ENCODE peak calls at places on chromosomes 3 and 15, in four cellular contexts. D is thoracic aorta; M is activated naive CD8-positive, alpha-beta T cell treated with anti-CD3 and anti-CD28 coated beads, Interleukin-2, amount 10 ng/mL, durations not matched to agents 7 days and 5 days; F is KG1. Y is an unnamed sample.

GRCh38 chr3:94083261-94083660 is 20.4 kb downstream of the NSUN3 start:
- DNase-seq in D (no peak), M (no peak), F (no peak), Y (no peak)

GRCh38 chr3:186095584-186096061 is 13.3 kb downstream of the ETV5 start:
- DNase-seq in D (no peak), M (no peak), F (no peak), Y (no peak)

GRCh38 chr3:19888428-19889152 is 45.4 kb downstream of the EFHB start:
- DNase-seq in D (no peak), M (no peak), F (no peak), Y (peak)

GRCh38 chr3:139020868-139021234 is at the start of gene PRR23B:
- DNase-seq in D (no peak), M (no peak), F (no peak), Y (no peak)

GRCh38 chr3:156978471-156978961 is 152.4 kb downstream of the LEKR1 start:
- DNase-seq in D (no peak), M (no peak), F (no peak), Y (no peak)

GRCh38 chr3:169133178-169134161 is 530.0 kb downstream of the MECOM start:
- DNase-seq in D (no peak), M (no peak), F (no peak), Y (no peak)

GRCh38 chr15:71485094-71485693 is 325.2 kb upstream of the NR2E3 start:
- DNase-seq in D (no peak), M (no peak), F (no peak), Y (no peak)

GRCh38 chr3:43054754-43055153 is 51.1 kb downstream of the POMGNT2 start:
- DNase-seq in D (no peak), M (no peak), F (no peak), Y (no peak)

GRCh38 chr15:101269479-101270223 is 7.6 kb downstream of the SELENOS start:
- DNase-seq in D (no peak), M (no peak), F (no peak), Y (no peak)

GRCh38 chr3:66483006-66483928 is 17.6 kb downstream of the LRIG1 start:
- DNase-seq in D (peak), M (no peak), F (no peak), Y (peak)

GRCh38 chr15:96124436-96124835 is 206.1 kb upstream of the NR2F2 start:
- DNase-seq in D (no peak), M (no peak), F (no peak), Y (no peak)

GRCh38 chr3:185820973-185821758 is 3.7 kb downstream of the IGF2BP2 start:
- DNase-seq in D (no peak), M (no peak), F (peak), Y (no peak)

GRCh38 chr15:83289160-83289559 is 4.7 kb upstream of the BNC1 start:
- DNase-seq in D (no peak), M (no peak), F (no peak), Y (no peak)

GRCh38 chr3:11056531-11057050 is 64.0 kb downstream of the SLC6A1 start:
- DNase-seq in D (no peak), M (no peak), F (no peak), Y (no peak)

GRCh38 chr15:25690673-25691543 is 172.2 kb downstream of the ATP10A start:
- DNase-seq in D (no peak), M (no peak), F (no peak), Y (no peak)

GRCh38 chr15:68268405-68268804 is 9.1 kb upstream of the FEM1B start:
- DNase-seq in D (no peak), M (no peak), F (no peak), Y (no peak)

GRCh38 chr3:27800261-27800660 is 78.1 kb upstream of the EOMES start:
- DNase-seq in D (no peak), M (no peak), F (no peak), Y (no peak)

GRCh38 chr15:40040770-40041169 is 1.8 kb upstream of the SRP14 start:
- DNase-seq in D (no peak), M (no peak), F (no peak), Y (no peak)

GRCh38 chr3:64300790-64301423 is 75.6 kb upstream of the PRICKLE2 start:
- DNase-seq in D (no peak), M (no peak), F (no peak), Y (no peak)

GRCh38 chr15:39799552-39800011 is 16.9 kb upstream of the FSIP1 start:
- DNase-seq in D (no peak), M (no peak), F (no peak), Y (no peak)

GRCh38 chr3:162338514-162338913 is 841.9 kb downstream of the OTOL1 start:
- DNase-seq in D (no peak), M (no peak), F (no peak), Y (no peak)

GRCh38 chr3:37787027-37787868 is 74.4 kb upstream of the CTDSPL start:
- DNase-seq in D (no peak), M (no peak), F (no peak), Y (no peak)

GRCh38 chr15:34883042-34883441 is 86.5 kb downstream of the AQR start:
- DNase-seq in D (no peak), M (no peak), F (no peak), Y (no peak)

GRCh38 chr3:189826566-189826965 is 195.4 kb downstream of the TP63 start:
- DNase-seq in D (no peak), M (no peak), F (no peak), Y (no peak)

GRCh38 chr3:142507241-142507640 is 59.4 kb upstream of the XRN1 start:
- DNase-seq in D (no peak), M (no peak), F (no peak), Y (no peak)

GRCh38 chr3:12993022-12993622 is 80.1 kb downstream of the IQSEC1 start:
- DNase-seq in D (no peak), M (no peak), F (no peak), Y (no peak)

GRCh38 chr3:133820129-133820528 is 14.5 kb downstream of the SRPRB start:
- DNase-seq in D (no peak), M (no peak), F (no peak), Y (no peak)

GRCh38 chr3:185335799-185336198 is 27.1 kb upstream of the MAP3K13 start:
- DNase-seq in D (no peak), M (no peak), F (no peak), Y (no peak)

GRCh38 chr3:66150977-66151376 is 69.8 kb upstream of the SLC25A26 start:
- DNase-seq in D (no peak), M (no peak), F (no peak), Y (no peak)

GRCh38 chr3:53642211-53642610 is 147.8 kb downstream of the CACNA1D start:
- DNase-seq in D (no peak), M (no peak), F (no peak), Y (no peak)

GRCh38 chr3:100650651-100651611 is 41.5 kb downstream of the ADGRG7 start:
- DNase-seq in D (no peak), M (no peak), F (peak), Y (no peak)

GRCh38 chr3:177824841-177825240 is 627.6 kb upstream of the TBL1XR1 start:
- DNase-seq in D (no peak), M (no peak), F (no peak), Y (no peak)

GRCh38 chr15:57667171-57667924 is 39.2 kb upstream of the POLR2M start:
- DNase-seq in D (no peak), M (no peak), F (no peak), Y (no peak)

GRCh38 chr15:58549013-58549779 is 117.4 kb downstream of the LIPC start:
- DNase-seq in D (no peak), M (no peak), F (no peak), Y (no peak)

GRCh38 chr15:47541587-47541986 is 175.7 kb upstream of the SEMA6D start:
- DNase-seq in D (no peak), M (no peak), F (no peak), Y (no peak)

GRCh38 chr15:63331456-63331855 is 50.2 kb downstream of the CA12 start:
- DNase-seq in D (no peak), M (no peak), F (no peak), Y (no peak)

GRCh38 chr3:155304394-155304793 is 10.9 kb upstream of the STRIT1 start:
- DNase-seq in D (no peak), M (no peak), F (no peak), Y (no peak)

GRCh38 chr3:116741462-116741861 is 31.9 kb downstream of the TUSC7 start:
- DNase-seq in D (no peak), M (no peak), F (no peak), Y (no peak)

GRCh38 chr3:72663429-72663828 is 184.8 kb downstream of the SHQ1 start:
- DNase-seq in D (no peak), M (no peak), F (no peak), Y (no peak)

Y was measured in LNCaP clone FGC.